ENCODE peak calls at places on chromosomes 12 and 14, in eight cellular contexts. Q is HCT116, C is H1, Y is endothelial cell of umbilical vein, J is K562, U is HepG2, I is GM12878, R is SK-N-SH. D is an unnamed sample.

GRCh38 chr14:68474741-68475140 is 318.1 kb downstream of the ZFP36L1 start:
- DNase-seq in Q (no peak), C (peak), Y (no peak), J (no peak), U (no peak), I (no peak), R (no peak), D (no peak)

GRCh38 chr12:114760151-114760877 is 76.3 kb upstream of the TBX3 start:
- DNase-seq in Q (no peak), C (no peak), Y (no peak), J (no peak), U (no peak), I (no peak), R (no peak), D (no peak)

GRCh38 chr12:1796515-1797010 is 23.8 kb upstream of the LRTM2 start:
- DNase-seq in Q (no peak), C (peak), Y (peak), J (no peak), U (no peak), I (no peak), R (no peak), D (no peak)

GRCh38 chr12:44696542-44696941 is 179.6 kb downstream of the NELL2 start:
- DNase-seq in Q (no peak), C (no peak), Y (no peak), J (no peak), U (no peak), I (no peak), R (no peak), D (no peak)

GRCh38 chr14:34081126-34081575 is 130.3 kb upstream of the EGLN3 start:
- DNase-seq in Q (no peak), C (no peak), Y (no peak), J (no peak), U (no peak), I (no peak), R (no peak), D (no peak)

GRCh38 chr14:33848706-33849454 is 102.0 kb downstream of the EGLN3 start:
- DNase-seq in Q (peak), C (peak), Y (peak), J (peak), U (peak), I (no peak), R (peak), D (no peak)

GRCh38 chr12:106704081-106704480 is 70.4 kb upstream of the RIC8B start:
- DNase-seq in Q (no peak), C (no peak), Y (no peak), J (no peak), U (no peak), I (no peak), R (no peak), D (peak)

GRCh38 chr14:93994919-93995682 is 2.0 kb upstream of the CCDC197 start:
- DNase-seq in Q (no peak), C (no peak), Y (no peak), J (no peak), U (no peak), I (no peak), R (no peak), D (no peak)

GRCh38 chr12:106157802-106158201 is 19.0 kb upstream of the NUAK1 start:
- DNase-seq in Q (no peak), C (no peak), Y (no peak), J (no peak), U (no peak), I (no peak), R (no peak), D (no peak)

GRCh38 chr12:80607361-80608135 is 99.9 kb upstream of the MYF6 start:
- DNase-seq in Q (no peak), C (no peak), Y (no peak), J (no peak), U (no peak), I (no peak), R (no peak), D (peak)

GRCh38 chr12:8078400-8078799 is 3.7 kb upstream of the NECAP1 start:
- DNase-seq in Q (peak), C (no peak), Y (peak), J (no peak), U (no peak), I (no peak), R (peak), D (peak)

GRCh38 chr12:8078916-8079315 is 3.2 kb upstream of the NECAP1 start:
- DNase-seq in Q (no peak), C (no peak), Y (no peak), J (no peak), U (no peak), I (no peak), R (no peak), D (no peak)

GRCh38 chr12:8081921-8082577 is at the start of gene NECAP1:
- DNase-seq in Q (peak), C (peak), Y (peak), J (peak), U (peak), I (peak), R (peak), D (peak)

GRCh38 chr12:8080131-8080530 is 1.9 kb upstream of the NECAP1 start:
- DNase-seq in Q (no peak), C (no peak), Y (no peak), J (no peak), U (no peak), I (no peak), R (no peak), D (no peak)

GRCh38 chr12:8081228-8081920 is 700 bp upstream of the NECAP1 start:
- DNase-seq in Q (no peak), C (no peak), Y (no peak), J (no peak), U (no peak), I (no peak), R (no peak), D (no peak)
- H3K9ac ChIP-seq in Q (peak), C (peak), Y (peak), J (peak), U (peak), I (peak), R (peak), D (peak)

GRCh38 chr12:96398422-96399080 is 1.7 kb downstream of the CDK17 start:
- DNase-seq in Q (no peak), C (no peak), Y (peak), J (no peak), U (peak), I (no peak), R (no peak), D (no peak)
- TF ChIP-seq POLR2AphosphoS5 in Q (no peak), C (no peak), Y (no peak), J (no peak), U (no peak), I (no peak), R (no peak), D (no peak)

DNA sequence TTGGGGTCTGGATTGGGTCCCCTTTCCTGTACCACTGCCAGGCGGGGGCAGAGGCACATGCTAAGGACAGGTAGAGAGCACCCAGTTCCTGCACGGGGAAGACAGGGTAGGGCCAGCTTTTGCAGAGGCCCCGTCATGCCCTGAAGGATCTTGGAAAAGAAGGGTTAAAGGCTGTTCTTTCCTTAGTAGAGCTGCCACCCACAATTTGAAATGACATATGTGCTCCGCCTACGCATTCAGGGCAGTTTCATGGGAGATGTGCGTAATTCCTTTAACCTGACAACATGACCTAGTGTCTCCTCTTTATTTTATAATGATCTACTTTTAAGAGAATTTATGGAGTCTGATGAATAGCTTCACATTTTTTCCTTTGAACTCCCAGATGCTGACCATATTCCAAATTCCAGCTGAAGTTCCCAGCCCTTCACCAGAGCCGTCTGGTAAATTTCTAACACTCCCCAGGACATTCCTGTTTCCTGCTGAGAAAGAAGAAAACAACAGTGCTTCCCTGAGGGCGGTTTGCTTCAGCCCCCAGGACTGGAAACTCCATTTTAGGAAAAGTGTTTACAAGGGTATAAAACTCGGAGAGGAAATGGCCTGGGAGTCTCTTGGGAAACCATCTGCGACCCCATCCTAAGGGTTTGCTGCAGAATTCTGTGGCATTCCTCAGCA is 58.9 kb upstream of the PLEKHG3 start:
- DNase-seq in Q (no peak), C (no peak), Y (peak), J (no peak), U (peak), I (no peak), R (no peak), D (peak)
- H3K9ac ChIP-seq in Q (no peak), C (no peak), Y (no peak), J (no peak), U (no peak), I (no peak), R (peak), D (no peak)

GRCh38 chr12:51082561-51083139 is 746 bp downstream of the CSRNP2 start:
- DNase-seq in Q (no peak), C (no peak), Y (peak), J (no peak), U (peak), I (no peak), R (no peak), D (no peak)
- TF ChIP-seq POLR2AphosphoS5 in Q (no peak), C (peak), Y (no peak), J (no peak), U (no peak), I (no peak), R (peak), D (no peak)

DNA sequence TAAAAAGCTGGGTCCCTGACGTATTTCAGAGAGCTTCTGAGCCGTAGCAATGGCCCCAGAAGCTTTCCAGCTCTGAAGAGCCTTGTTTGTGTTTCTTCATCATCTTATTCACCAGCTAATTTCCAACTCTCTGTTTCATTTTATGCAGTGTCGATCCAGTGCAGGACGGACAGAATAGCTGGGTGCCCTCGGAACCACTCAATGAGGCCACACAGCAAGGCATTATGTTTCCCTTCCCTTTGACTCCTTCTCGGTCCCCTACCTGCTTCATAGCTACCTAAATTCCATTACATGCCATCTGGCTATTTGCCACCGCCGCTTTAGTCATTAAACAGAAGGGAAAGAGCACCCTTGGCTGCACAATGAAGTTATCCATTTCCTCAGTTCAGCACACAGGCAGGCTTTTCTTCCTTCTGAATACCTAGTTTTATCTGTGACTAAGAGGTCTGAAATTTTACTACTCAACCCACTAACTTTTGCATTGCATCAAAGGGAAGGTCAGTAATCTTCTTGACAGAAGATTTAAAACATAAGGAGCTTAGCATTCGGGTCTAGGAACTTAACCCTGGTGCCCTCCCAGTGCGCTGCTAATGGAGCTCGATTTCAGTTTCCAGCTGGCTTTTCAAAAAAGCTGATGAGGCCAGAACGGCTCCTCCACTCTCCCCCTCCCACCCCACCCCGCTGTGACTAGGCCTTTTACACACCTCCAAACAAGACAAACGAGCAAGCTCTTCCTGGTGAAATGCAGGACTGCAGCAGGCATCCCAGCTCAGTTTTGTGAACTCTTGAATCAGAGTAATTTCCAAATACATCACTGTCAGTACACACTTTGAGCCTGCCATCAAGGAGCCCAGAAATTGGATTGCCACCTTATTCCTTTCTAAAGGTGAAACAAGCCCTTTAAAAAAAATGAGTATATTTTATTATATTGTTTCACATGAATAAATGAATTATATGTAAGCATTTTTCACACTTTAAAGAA is 176.7 kb downstream of the GXYLT1 start:
- DNase-seq in Q (no peak), C (peak), Y (peak), J (no peak), U (no peak), I (no peak), R (peak), D (no peak)
- H3K9ac ChIP-seq in Q (no peak), C (no peak), Y (no peak), J (no peak), U (no peak), I (no peak), R (no peak), D (no peak)

DNA sequence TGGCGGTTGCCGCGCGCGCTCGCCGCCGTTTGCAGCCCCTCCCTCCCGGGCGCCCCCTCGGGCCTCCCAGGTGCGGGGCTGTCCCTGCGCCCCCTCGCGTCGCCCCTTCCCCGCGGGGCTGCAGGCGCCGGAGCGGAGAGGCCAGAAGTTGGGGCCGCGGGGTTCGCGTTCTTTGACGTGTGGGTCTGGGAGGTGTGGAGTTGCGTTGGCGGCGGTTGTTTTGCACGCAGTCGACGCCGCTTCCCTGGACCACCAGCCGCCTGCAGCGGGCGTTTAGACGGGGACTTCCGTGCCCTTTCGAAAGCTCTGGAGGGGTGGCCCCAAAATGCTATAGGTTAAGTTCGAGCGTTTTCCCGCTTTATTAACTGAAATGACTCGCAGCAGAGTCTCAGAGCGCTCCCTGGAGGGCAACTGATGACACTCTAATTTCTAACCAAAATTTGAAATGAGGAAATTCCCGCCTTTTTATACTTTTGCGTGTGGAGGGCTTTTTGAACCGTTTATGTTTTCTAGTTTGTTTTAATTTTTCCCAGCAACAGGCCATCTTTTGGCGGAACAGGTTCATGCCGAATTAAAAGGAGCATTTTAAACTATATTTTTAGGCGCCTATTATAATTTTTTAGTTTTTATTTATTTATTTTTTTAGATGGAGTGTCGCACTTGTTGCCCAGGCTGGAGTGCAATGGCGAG is 939 bp downstream of the TMPO start:
- DNase-seq in Q (peak), C (peak), Y (peak), J (no peak), U (peak), I (peak), R (peak), D (peak)
- TF ChIP-seq POLR2AphosphoS5 in Q (peak), C (no peak), Y (no peak), J (peak), U (no peak), I (peak), R (peak), D (peak)

GRCh38 chr12:14949631-14950030 is 11.3 kb upstream of the ERP27 start:
- DNase-seq in Q (no peak), C (no peak), Y (no peak), J (no peak), U (no peak), I (no peak), R (no peak), D (no peak)
- H3K9ac ChIP-seq in Q (no peak), C (no peak), Y (peak), J (no peak), U (no peak), I (peak), R (no peak), D (peak)